ENCODE peak calls at places on chromosome 22, in four cellular contexts. V, N, F and M are unnamed samples.

GRCh38 chr22:49616356-49617231 is 211.1 kb downstream of the BRD1 start:
- DNase-seq in N (no peak), V (no peak), F (no peak), M (no peak)

GRCh38 chr22:49541451-49542230 is 286.0 kb downstream of the BRD1 start:
- DNase-seq in N (no peak), V (no peak), F (no peak), M (no peak)

GRCh38 chr22:48960981-48961655 is 866.6 kb downstream of the BRD1 start:
- DNase-seq in V (no peak), F (peak; percentile 4), N (no peak), M (peak; percentile 38)

GRCh38 chr22:35258144-35258988 is 1.1 kb downstream of the HMGXB4 start:
- DNase-seq in V (no peak), N (no peak), F (no peak), M (no peak)

GRCh38 chr22:32576553-32577255 is 102.1 kb downstream of the FBXO7 start:
- DNase-seq in V (no peak), N (no peak), F (no peak), M (no peak)

GRCh38 chr22:27857441-27857840 is 55.9 kb upstream of the MN1 start:
- DNase-seq in N (no peak), V (no peak), F (no peak), M (no peak)

GRCh38 chr22:24187731-24188644 is 6.7 kb downstream of the SUSD2 start:
- DNase-seq in N (no peak), F (no peak), V (peak; percentile 11), M (no peak)

GRCh38 chr22:45777046-45777851 is 105.6 kb downstream of the ATXN10 start:
- DNase-seq in N (no peak), V (no peak), F (no peak), M (no peak)

GRCh38 chr22:30198152-30198845 is 48.3 kb downstream of the LIF start:
- DNase-seq in F (no peak), N (no peak), V (no peak), M (no peak)

GRCh38 chr22:36377022-36377631 is 10.6 kb downstream of the MYH9 start:
- DNase-seq in F (no peak), V (no peak), N (peak; percentile 69), M (no peak)

GRCh38 chr22:23235425-23235824 is 55.1 kb downstream of the BCR start:
- DNase-seq in F (no peak), N (no peak), V (no peak), M (no peak)

GRCh38 chr22:48892571-48893287 is 934.9 kb downstream of the BRD1 start:
- DNase-seq in N (no peak), F (no peak), V (no peak), M (peak; percentile 28)

GRCh38 chr22:41480397-41480735 is 11.4 kb downstream of the ACO2 start:
- DNase-seq in N (no peak), V (no peak), F (no peak), M (no peak)

GRCh38 chr22:49737101-49737551 is 90.5 kb downstream of the BRD1 start:
- DNase-seq in F (peak; percentile 14), N (no peak), V (no peak), M (no peak)

GRCh38 chr22:48389916-48390315 is 1437.8 kb downstream of the BRD1 start:
- DNase-seq in F (peak; percentile 13), V (no peak), N (no peak), M (peak; percentile 4)

GRCh38 chr22:50577987-50578775 is at the start of gene CPT1B:
- DNase-seq in N (no peak), F (no peak), V (peak; percentile 50), M (no peak)

GRCh38 chr22:19605508-19606331 is 81.5 kb upstream of the CLDN5 start:
- DNase-seq in F (no peak), N (no peak), V (no peak), M (no peak)

GRCh38 chr22:17948101-17948500 is 76.3 kb downstream of the MICAL3 start:
- DNase-seq in N (no peak), F (peak; percentile 17), V (no peak), M (no peak)
- H3K4me1 ChIP-seq in N (no peaks in the 10 kb centered on the region), F (peaks cover 24% of the 10 kb centered on the region), V (peaks cover 35% of the 10 kb centered on the region), M (no peaks in the 10 kb centered on the region)

DNA sequence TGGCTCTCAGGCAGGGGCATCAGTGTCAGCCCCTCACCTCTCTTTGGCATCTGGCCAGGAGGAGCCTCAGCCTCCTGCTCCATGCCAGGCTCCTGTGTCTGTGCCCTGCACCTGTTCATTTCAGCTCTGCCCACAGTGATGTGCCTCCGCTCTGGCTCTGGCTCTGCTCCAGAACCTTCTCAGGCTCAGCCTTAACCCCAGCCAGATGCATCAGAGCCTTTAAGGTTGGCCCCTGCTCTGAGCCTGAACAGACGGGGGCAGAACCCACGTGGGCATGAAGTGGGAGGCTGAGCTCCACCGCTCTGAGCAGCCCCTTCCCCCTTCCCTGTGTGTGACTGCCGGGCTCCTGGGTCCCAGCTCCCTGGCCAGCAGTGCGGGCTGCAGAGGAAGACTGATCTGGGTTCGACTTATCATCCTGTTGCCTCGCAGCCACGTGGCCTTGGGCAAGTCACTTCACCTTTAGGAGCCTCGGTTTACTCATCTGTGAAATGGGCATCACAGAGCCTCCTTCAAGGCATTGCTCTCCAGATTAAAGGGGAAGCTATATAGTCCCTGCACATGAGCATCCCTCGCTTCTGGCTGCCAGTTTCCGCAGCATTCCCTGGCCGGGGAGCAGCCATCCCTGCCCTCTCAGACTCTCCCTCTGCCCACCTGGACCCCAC is 44.7 kb upstream of the RTL6 start:
- DNase-seq in F (no peak), N (no peak), V (no peak), M (no peak)
- H3K4me1 ChIP-seq in F (peaks cover 6% of the 10 kb centered on the region), N (no peaks in the 10 kb centered on the region), V (no peaks in the 10 kb centered on the region), M (no peaks in the 10 kb centered on the region)

GRCh38 chr22:38784035-38784434 is 9.9 kb downstream of the DNAL4 start:
- DNase-seq in V (no peak), F (no peak), N (no peak), M (no peak)
- H3K4me1 ChIP-seq in V (peaks cover 21% of the 10 kb centered on the region), F (peaks cover 5% of the 10 kb centered on the region), N (no peaks in the 10 kb centered on the region), M (peaks cover 83% of the 10 kb centered on the region)

DNA sequence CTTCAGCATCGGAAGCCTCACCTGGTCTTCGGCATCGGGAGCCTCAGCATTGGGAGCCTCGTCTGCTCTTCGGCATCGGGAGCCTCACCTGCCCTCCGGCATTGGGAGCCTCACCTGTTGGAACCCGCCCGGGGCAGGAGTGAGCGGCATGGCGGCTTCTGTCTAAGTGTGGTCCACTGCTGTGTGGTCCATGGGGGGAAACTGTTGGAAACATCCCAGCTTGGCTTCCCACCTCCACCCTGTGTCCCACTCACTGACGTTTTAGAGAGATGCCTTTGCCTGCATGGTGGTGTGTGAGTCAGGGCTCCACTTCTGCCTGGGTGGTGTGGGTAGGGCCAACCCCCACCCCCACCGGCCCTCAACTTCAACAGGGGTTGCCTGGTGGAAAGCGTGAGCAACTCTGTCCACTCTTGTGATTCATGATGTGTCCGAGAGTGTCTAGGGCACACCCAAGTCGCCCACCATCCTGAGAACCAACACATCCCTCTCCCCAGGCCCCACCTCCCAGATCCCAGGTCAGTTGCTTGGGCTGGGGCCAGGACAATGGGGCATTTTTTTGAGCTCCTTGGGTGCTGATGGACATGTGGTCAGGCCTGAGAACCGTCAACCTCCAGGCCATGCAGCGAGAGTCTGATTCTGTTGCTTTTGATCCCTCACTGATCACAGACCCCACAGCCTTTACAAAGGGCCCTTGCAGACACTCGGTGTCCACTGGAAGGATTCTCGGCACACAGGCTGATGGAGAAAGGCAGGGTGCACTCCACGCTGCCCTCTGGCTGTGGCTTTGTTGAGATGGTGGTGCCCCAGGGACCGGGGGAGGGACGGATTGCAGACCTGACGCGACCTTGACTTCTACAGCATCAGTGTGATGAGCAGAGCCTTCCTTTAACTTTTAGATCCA is 406.7 kb downstream of the TBC1D22A start:
- DNase-seq in V (no peak), N (no peak), F (peak; percentile 25), M (no peak)
- H3K4me1 ChIP-seq in V (no peaks in the 10 kb centered on the region), N (no peaks in the 10 kb centered on the region), F (no peaks in the 10 kb centered on the region), M (no peaks in the 10 kb centered on the region)